ENCODE peak calls at places on chromosomes 12 and 14, in seven cellular contexts. B is GM12878, K is small intestine, R is adrenal gland, O is GM23338, C is dorsolateral prefrontal cortex, N is A549. V is an unnamed sample.

GRCh38 chr12:69884386-69884785 is 59.4 kb downstream of the MYRFL start:
- DNase-seq in O (no peak), B (no peak), N (no peak), C (no peak), K (no peak), R (peak; percentile 81), V (no peak)

GRCh38 chr12:25591132-25591531 is 38.0 kb upstream of the LMNTD1 start:
- DNase-seq in R (no peak), K (no peak), B (no peak), N (no peak), C (no peak), O (peak; percentile 15), V (no peak)

GRCh38 chr12:5428332-5429221 is 3.3 kb upstream of the NTF3 start:
- DNase-seq in C (no peak), B (no peak), K (peak; percentile 56), O (peak; percentile 65), R (no peak), N (no peak), V (peak; percentile 70)

GRCh38 chr12:89880695-89881350 is 172.2 kb upstream of the ATP2B1 start:
- DNase-seq in B (peak; percentile 91), C (no peak), K (peak; percentile 66), O (no peak), N (no peak), R (no peak), V (no peak)

GRCh38 chr12:47862157-47862556 is 42.5 kb upstream of the HDAC7 start:
- DNase-seq in B (no peak), C (no peak), O (no peak), K (peak; percentile 67), R (no peak), N (no peak), V (no peak)

GRCh38 chr14:23327947-23328744 is 6.9 kb downstream of the PABPN1 start:
- DNase-seq in O (peak; percentile 86), K (peak; percentile 80), B (no peak), R (peak; percentile 82), C (peak; percentile 72), N (peak; percentile 85), V (peak; percentile 85)

GRCh38 chr12:75585309-75585708 is 73.9 kb upstream of the KRR1 start:
- DNase-seq in B (no peak), R (no peak), C (no peak), O (no peak), K (no peak), N (peak; percentile 11), V (no peak)

GRCh38 chr12:50283924-50284236 is 560 bp upstream of the LIMA1 start:
- DNase-seq in C (no peak), R (peak; percentile 47), K (no peak), N (no peak), O (no peak), B (peak; percentile 4), V (no peak)

DNA sequence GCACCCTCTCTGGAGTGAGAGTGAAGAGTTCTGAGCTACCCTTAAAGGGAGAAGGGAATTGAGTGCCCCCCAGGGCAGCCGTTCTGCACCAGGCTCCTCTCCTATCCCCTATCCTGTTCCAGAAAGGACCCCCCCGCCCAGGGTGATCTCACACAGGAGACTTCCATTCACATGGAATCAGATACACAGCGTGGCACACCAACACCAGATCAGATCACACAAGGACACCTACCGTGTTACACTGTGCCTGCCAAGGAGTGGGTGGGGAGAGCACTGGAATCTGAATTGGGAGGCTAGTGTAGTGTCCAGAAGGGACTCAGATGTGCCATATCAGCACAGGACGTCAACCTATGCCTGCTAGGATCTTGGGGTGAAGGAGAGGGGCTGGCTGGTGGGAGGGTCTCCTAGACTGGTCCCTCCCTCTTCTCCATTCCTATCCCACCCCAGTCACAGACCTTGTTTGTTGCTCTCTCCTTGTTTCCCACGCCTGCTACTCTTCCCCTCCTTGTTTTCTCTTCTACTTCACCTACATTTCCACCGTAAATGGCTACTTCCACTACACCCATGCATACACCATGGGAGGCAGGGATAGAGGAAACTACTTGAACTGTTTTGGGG is 2.3 kb downstream of the PTMS start:
- DNase-seq in R (no peak), N (no peak), C (no peak), O (peak; percentile 39), K (no peak), B (no peak), V (no peak)
- H3K27ac ChIP-seq in R (no peak overlapping the region), N (peak overlapping the region; percentile 94), C (peak overlapping the region; percentile 99), O (peak overlapping the region; percentile 94), K (peak overlapping the region; percentile 2), B (no peak overlapping the region), V (peak overlapping the region; percentile 86)

GRCh38 chr12:21775130-21775920 is 819 bp upstream of the KCNJ8 start:
- DNase-seq in O (peak; percentile 11), R (no peak), N (no peak), B (no peak), C (no peak), K (no peak), V (no peak)

GRCh38 chr12:21776242-21776641 is 1.7 kb upstream of the KCNJ8 start:
- DNase-seq in N (no peak), R (no peak), C (no peak), B (no peak), K (no peak), O (no peak), V (no peak)

GRCh38 chr12:21773263-21773741 is 1.2 kb downstream of the KCNJ8 start:
- DNase-seq in O (peak; percentile 87), R (peak; percentile 47), K (no peak), N (no peak), C (no peak), B (no peak), V (peak; percentile 76)

GRCh38 chr12:21773799-21774198 is 707 bp downstream of the KCNJ8 start:
- DNase-seq in N (no peak), O (peak; percentile 12), R (no peak), K (no peak), C (no peak), B (no peak), V (no peak)

GRCh38 chr12:21774358-21775129 is at the start of gene KCNJ8:
- DNase-seq in N (peak; percentile 12), C (peak; percentile 51), B (no peak), R (peak; percentile 87), K (no peak), O (peak; percentile 90), V (peak; percentile 62)
- H3K27ac ChIP-seq in N (peak within 1 kb of the TSS; percentile 39), C (peak within 1 kb of the TSS; percentile 64), B (no peak within 1 kb of the TSS), R (peak within 1 kb of the TSS; percentile 89), K (peak within 1 kb of the TSS; percentile 77), O (no peak within 1 kb of the TSS), V (peak within 1 kb of the TSS; percentile 63)

GRCh38 chr12:114439833-114440449 is 34.0 kb upstream of the TBX5 start:
- DNase-seq in R (no peak), K (no peak), O (peak; percentile 51), N (no peak), B (no peak), C (no peak), V (peak; percentile 22)
- H3K27ac ChIP-seq in R (no peak overlapping the region), K (no peak overlapping the region), O (no peak overlapping the region), N (no peak overlapping the region), B (no peak overlapping the region), C (no peak overlapping the region), V (peak overlapping the region; percentile 89)

GRCh38 chr12:54259194-54260011 is 20.5 kb downstream of the CBX5 start:
- DNase-seq in N (peak; percentile 95), C (peak; percentile 86), B (peak; percentile 42), O (peak; percentile 98), K (peak; percentile 22), R (peak; percentile 90), V (peak; percentile 95)
- H3K27ac ChIP-seq in N (peak overlapping the region; percentile 79), C (peak overlapping the region; percentile 66), B (peak overlapping the region; percentile 30), O (peak overlapping the region; percentile 96), K (peak overlapping the region; percentile 83), R (peak overlapping the region; percentile 48), V (peak overlapping the region; percentile 91)

GRCh38 chr14:54985156-54985555 is 41.7 kb downstream of the WDHD1 start:
- DNase-seq in C (no peak), R (no peak), O (no peak), B (no peak), K (no peak), N (no peak), V (no peak)
- H3K27ac ChIP-seq in C (no peak overlapping the region), R (no peak overlapping the region), O (no peak overlapping the region), B (no peak overlapping the region), K (no peak overlapping the region), N (no peak overlapping the region), V (no peak overlapping the region)

DNA sequence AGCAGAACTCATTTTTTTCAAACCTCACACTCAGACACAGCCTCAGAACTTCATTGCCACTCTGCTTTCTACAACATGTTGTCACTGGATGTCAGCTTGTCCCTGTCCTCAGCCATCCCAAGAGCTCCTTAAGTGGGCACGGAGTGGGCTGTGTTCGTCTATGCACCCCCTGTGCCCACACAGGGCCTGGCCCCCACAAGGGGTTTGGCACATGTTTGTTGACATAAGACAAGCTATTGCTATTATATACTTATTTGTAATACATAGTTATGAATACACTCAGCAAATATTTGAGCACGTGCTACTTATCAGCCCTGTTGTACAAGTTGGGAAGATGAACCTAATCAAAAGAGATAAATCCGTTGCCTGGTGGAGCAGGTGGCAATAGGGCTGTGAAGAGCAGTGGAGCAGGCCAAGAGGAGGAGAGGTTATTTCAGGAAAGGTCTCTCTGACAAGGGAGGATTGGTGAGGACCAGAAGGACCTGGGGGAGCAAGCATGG is 4.3 kb upstream of the BDKRB1 start:
- DNase-seq in C (no peak), R (no peak), K (no peak), B (no peak), O (no peak), N (no peak), V (no peak)
- H3K27ac ChIP-seq in C (no peak overlapping the region), R (no peak overlapping the region), K (no peak overlapping the region), B (no peak overlapping the region), O (no peak overlapping the region), N (peak overlapping the region; percentile 72), V (no peak overlapping the region)

GRCh38 chr12:63897931-63898330 is 53.4 kb downstream of the SRGAP1 start:
- DNase-seq in K (no peak), N (no peak), O (peak; percentile 8), B (no peak), C (no peak), R (no peak), V (no peak)
- H3K27ac ChIP-seq in K (no peak overlapping the region), N (peak overlapping the region; percentile 90), O (no peak overlapping the region), B (no peak overlapping the region), C (no peak overlapping the region), R (no peak overlapping the region), V (peak overlapping the region; percentile 54)